ENCODE peak calls at places on chromosome 9, in six cellular contexts. O is AG09309, G is OCI-LY7, N is AG10803, M is body of pancreas, C is NB4. V is an unnamed sample.

GRCh38 chr9:104082147-104082546 is 12.0 kb upstream of the SMC2 start:
- DNase-seq in O (no peak), N (no peak), G (no peak), M (no peak), C (no peak), V (no peak)

GRCh38 chr9:121598167-121599000 is 53.0 kb upstream of the DAB2IP start:
- DNase-seq in G (no peak), C (no peak), M (peak), O (peak), N (peak), V (no peak)

GRCh38 chr9:113621309-113621791 is 157.8 kb downstream of the RGS3 start:
- DNase-seq in C (no peak), O (peak), M (peak), G (no peak), N (peak), V (no peak)

GRCh38 chr9:127545196-127546124 is 66.6 kb upstream of the STXBP1 start:
- DNase-seq in M (peak), N (peak), G (no peak), O (no peak), C (no peak), V (no peak)

GRCh38 chr9:136529516-136530471 is 16.1 kb downstream of the NOTCH1 start:
- DNase-seq in N (no peak), M (no peak), C (no peak), G (no peak), O (no peak), V (no peak)

GRCh38 chr9:134065720-134066419 is 2.0 kb downstream of the BRD3 start:
- DNase-seq in O (peak), C (peak), N (peak), M (peak), G (peak), V (peak)

GRCh38 chr9:136943291-136944093 is 1.0 kb downstream of the FBXW5 start:
- DNase-seq in N (no peak), G (peak), C (peak), M (no peak), O (no peak), V (peak)

GRCh38 chr9:99336531-99336930 is 114.4 kb downstream of the SEC61B start:
- DNase-seq in O (no peak), C (no peak), G (no peak), M (no peak), N (no peak), V (no peak)

GRCh38 chr9:134589748-134590147 is 51.9 kb upstream of the COL5A1 start:
- DNase-seq in O (no peak), N (no peak), M (no peak), G (no peak), C (no peak), V (no peak)

GRCh38 chr9:2116073-2116472 is 100.9 kb downstream of the SMARCA2 start:
- DNase-seq in M (no peak), C (peak), O (no peak), G (peak), N (peak), V (no peak)

GRCh38 chr9:69812068-69813000 is 8.3 kb upstream of the CFAP95 start:
- DNase-seq in M (no peak), G (no peak), N (no peak), C (no peak), O (no peak), V (no peak)

GRCh38 chr9:128022886-128023285 is 42.1 kb upstream of the EEIG1 start:
- DNase-seq in N (peak), C (no peak), G (no peak), O (no peak), M (no peak), V (no peak)

GRCh38 chr9:135907446-135908333 is at the start of gene CAMSAP1:
- DNase-seq in M (peak), C (peak), N (peak), O (peak), G (peak), V (peak)

GRCh38 chr9:101639785-101640437 is 45.1 kb upstream of the PPP3R2 start:
- DNase-seq in M (no peak), C (no peak), O (no peak), G (no peak), N (no peak), V (no peak)

GRCh38 chr9:134707731-134708671 is 66.4 kb downstream of the COL5A1 start:
- DNase-seq in G (no peak), M (no peak), N (no peak), C (no peak), O (no peak), V (no peak)

GRCh38 chr9:107218834-107219485 is 64.1 kb upstream of the RAD23B start:
- DNase-seq in C (no peak), G (no peak), M (no peak), N (no peak), O (no peak), V (no peak)

GRCh38 chr9:82445556-82445955 is 457.0 kb downstream of the SPATA31D1 start:
- DNase-seq in C (no peak), O (no peak), N (no peak), M (no peak), G (no peak), V (no peak)

GRCh38 chr9:127877566-127877998 is at the start of gene AK1:
- DNase-seq in N (peak), C (no peak), O (no peak), G (no peak), M (peak), V (no peak)

GRCh38 chr9:105359899-105360298 is 87.9 kb upstream of the FSD1L start:
- DNase-seq in G (no peak), C (no peak), O (peak), N (peak), M (no peak), V (no peak)

GRCh38 chr9:35577486-35577885 is 27.6 kb upstream of the TESK1 start:
- DNase-seq in M (no peak), O (no peak), N (no peak), G (no peak), C (no peak), V (no peak)

GRCh38 chr9:90936380-90936779 is 134.8 kb downstream of the SYK start:
- DNase-seq in O (no peak), M (no peak), G (no peak), N (no peak), C (no peak), V (no peak)

GRCh38 chr9:23088932-23089364 is 642.3 kb downstream of the DMRTA1 start:
- DNase-seq in O (no peak), C (peak), N (peak), M (no peak), G (peak), V (no peak)
- TF ChIP-seq CTCF in O (no peak), C (no peak), N (peak), M (no peak), G (no peak), V (no peak)

GRCh38 chr9:125746017-125746773 is 978 bp upstream of the PBX3 start:
- DNase-seq in O (peak), C (peak), N (peak), M (peak), G (peak), V (peak)

GRCh38 chr9:125747765-125748510 is 765 bp downstream of the PBX3 start:
- DNase-seq in O (no peak), M (peak), C (peak), G (peak), N (peak), V (peak)

GRCh38 chr9:125745682-125746016 is 1.5 kb upstream of the PBX3 start:
- DNase-seq in N (no peak), C (no peak), M (no peak), O (no peak), G (no peak), V (no peak)

GRCh38 chr9:125747053-125747764 is at the start of gene PBX3:
- DNase-seq in N (peak), G (peak), O (no peak), C (peak), M (peak), V (peak)

GRCh38 chr9:125746774-125747052 is 460 bp upstream of the PBX3 start:
- DNase-seq in N (no peak), M (no peak), C (no peak), O (no peak), G (no peak), V (no peak)
- H3K4me3 ChIP-seq in N (peak), M (no peak), C (no peak), O (peak), G (peak), V (peak)

DNA sequence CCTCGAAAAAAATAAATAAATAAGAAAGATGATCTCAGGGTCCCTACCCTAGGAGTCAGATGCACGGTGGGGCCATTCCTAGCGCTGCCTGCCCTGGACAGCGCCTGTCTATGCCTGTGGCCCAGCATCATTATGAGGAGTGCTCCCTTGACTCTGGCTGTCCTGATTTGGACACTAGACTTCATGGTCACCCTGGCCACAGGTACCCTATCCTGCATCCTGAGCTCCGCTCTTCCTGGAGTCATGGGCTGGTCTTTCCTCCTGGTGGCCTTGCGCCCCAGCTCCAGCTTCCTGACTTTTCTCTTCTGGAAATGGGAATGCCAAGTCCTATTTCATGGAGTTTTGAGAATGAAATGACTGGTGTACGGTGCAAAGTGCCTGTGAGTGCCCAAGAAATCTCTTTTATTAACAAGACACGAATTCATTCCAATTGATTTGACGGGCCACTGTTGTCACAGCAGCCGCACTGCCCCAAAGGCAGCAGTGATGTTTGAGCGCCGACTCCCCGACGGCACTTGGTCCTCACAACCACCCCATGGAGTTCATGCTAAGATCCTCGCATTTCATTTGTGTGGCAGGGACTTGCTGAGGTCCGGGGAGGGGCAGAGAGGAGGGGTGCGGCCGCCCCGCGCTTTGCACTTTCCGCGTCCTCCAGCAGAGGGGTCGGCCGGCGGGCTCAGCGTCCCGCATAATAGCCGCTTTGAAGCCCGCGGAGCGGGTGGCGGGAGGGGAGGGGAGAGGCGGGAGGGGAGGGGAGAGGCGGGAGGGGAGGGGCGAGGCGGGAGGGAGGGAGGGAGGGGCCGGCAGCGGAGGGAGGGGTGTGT is 453 bp upstream of the AIF1L start:
- DNase-seq in C (peak), G (no peak), O (no peak), M (no peak), N (no peak), V (no peak)
- TF ChIP-seq CTCF in C (peak), G (no peak), O (no peak), M (no peak), N (no peak), V (no peak)

GRCh38 chr9:124042168-124042775 is 30.7 kb downstream of the LHX2 start:
- DNase-seq in O (no peak), N (no peak), M (no peak), C (no peak), G (no peak), V (no peak)

GRCh38 chr9:124040935-124041816 is 29.6 kb downstream of the LHX2 start:
- DNase-seq in C (peak), G (peak), M (peak), N (no peak), O (no peak), V (peak)

GRCh38 chr9:124041817-124042116 is 30.2 kb downstream of the LHX2 start:
- DNase-seq in N (no peak), O (no peak), M (no peak), G (no peak), C (no peak), V (no peak)

GRCh38 chr9:124038790-124039633 is 27.4 kb downstream of the LHX2 start:
- DNase-seq in N (no peak), M (no peak), C (no peak), G (no peak), O (no peak), V (no peak)

DNA sequence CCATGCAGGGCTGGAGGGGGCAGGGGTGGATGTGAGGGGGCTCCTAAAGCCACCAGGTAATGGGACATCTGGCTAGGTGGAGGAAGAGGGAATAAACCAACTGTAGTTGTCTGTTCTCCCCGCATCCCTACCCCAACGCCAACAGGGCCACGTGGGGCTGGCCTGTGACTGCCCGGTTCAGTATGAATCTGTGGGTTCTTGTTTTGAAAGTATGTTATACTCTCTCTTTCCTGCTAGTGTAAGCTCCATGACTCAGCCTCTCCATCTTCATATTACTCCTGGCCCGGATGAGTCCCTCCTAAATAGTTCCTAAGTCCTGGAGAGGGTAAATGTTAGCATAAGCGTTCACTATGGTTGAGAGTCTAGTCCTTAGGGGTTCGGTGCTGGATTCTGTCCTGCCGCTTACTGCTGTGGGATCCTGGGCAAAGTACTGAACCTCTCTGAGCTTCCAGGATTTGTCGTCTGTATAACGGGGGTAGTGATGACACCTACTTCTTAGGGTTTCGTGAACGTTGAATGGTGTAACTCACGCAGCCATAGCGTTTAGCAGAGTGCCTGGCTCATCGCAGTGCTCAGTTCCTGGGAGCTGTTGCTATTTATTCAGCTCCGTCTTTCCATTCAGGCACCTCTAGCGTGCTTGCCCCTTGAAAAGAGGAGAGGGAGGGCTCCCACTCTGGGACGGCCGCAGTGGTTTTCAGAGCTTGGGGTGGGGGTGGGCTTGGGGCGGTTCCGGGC is 28.8 kb downstream of the LHX2 start:
- DNase-seq in G (no peak), C (peak), O (peak), M (no peak), N (peak), V (no peak)
- H3K4me3 ChIP-seq in G (no peak), C (no peak), O (peak), M (no peak), N (peak), V (peak)

GRCh38 chr9:68489636-68490035 is 51.0 kb downstream of the TMEM252 start:
- DNase-seq in N (no peak), G (no peak), O (no peak), M (no peak), C (no peak), V (no peak)
- TF ChIP-seq CTCF in N (no peak), G (no peak), O (no peak), M (no peak), C (no peak), V (no peak)

GRCh38 chr9:124412228-124412575 is 3.0 kb downstream of the PSMB7 start:
- DNase-seq in C (no peak), N (no peak), O (no peak), G (no peak), M (no peak), V (no peak)
- H3K4me3 ChIP-seq in C (no peak), N (no peak), O (no peak), G (no peak), M (no peak), V (no peak)

DNA sequence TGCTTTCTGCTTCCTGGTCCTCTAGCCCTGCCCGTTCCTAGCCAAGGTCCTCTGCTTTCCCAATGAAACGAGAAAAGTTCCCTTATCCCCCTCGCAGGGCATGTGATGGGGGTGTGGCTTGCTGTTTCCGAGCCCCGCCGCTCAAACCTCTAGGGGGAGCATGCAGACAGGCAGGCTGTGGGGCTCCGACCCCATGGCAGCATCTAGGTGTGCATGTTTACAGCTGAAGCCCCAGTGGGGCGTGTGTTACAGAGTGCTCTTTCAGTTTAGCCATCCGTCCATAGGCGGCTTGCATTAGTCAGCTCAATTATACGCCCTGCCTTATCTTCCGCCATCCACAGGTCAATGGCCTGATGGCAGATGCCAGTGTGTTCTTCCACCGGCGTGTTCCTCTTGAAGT is 48.3 kb upstream of the SPATA31E1 start:
- DNase-seq in N (no peak), O (no peak), G (no peak), C (peak), M (no peak), V (no peak)
- TF ChIP-seq CTCF in N (no peak), O (no peak), G (peak), C (no peak), M (no peak), V (peak)

V was measured in GM06990.